ENCODE peak calls at places on chromosome 1, in six cellular contexts. F is effector memory CD4-positive, alpha-beta T cell; X is tibial artery; O is SJCRH30; R is prostate gland; Z is neural progenitor cell. T is an unnamed sample.

GRCh38 chr1:198437352-198437751 is 103.1 kb downstream of the ATP6V1G3 start:
- DNase-seq in F (no peak), X (no peak), O (no peak), R (no peak), Z (no peak), T (no peak)

GRCh38 chr1:23403038-23403336 is 21.6 kb downstream of the TCEA3 start:
- DNase-seq in F (no peak), X (no peak), O (peak; percentile 60), R (no peak), Z (no peak), T (no peak)

GRCh38 chr1:68331117-68331865 is 99.0 kb upstream of the WLS start:
- DNase-seq in F (no peak), X (no peak), O (peak; percentile 63), R (no peak), Z (no peak), T (no peak)

GRCh38 chr1:147243228-147243685 is 773 bp downstream of the CHD1L start:
- DNase-seq in F (no peak), X (no peak), O (no peak), R (no peak), Z (peak; percentile 68), T (peak; percentile 45)

GRCh38 chr1:45623972-45624371 is at the start of gene CCDC17:
- DNase-seq in F (no peak), X (no peak), O (no peak), R (no peak), Z (no peak), T (no peak)

GRCh38 chr1:220876511-220877347 is 2.5 kb upstream of the HLX start:
- DNase-seq in F (no peak), X (no peak), O (no peak), R (no peak), Z (peak; percentile 86), T (no peak)

GRCh38 chr1:13469343-13469742 is 44.5 kb downstream of the LRRC38 start:
- DNase-seq in F (no peak), X (no peak), O (no peak), R (no peak), Z (peak; percentile 43), T (no peak)

GRCh38 chr1:109788695-109789521 is 25.2 kb upstream of the EPS8L3 start:
- DNase-seq in F (no peak), X (peak; percentile 51), O (peak; percentile 26), R (no peak), Z (peak; percentile 51), T (no peak)

GRCh38 chr1:234607091-234608025 is 2.6 kb downstream of the IRF2BP2 start:
- DNase-seq in F (no peak), X (no peak), O (peak; percentile 74), R (no peak), Z (peak; percentile 86), T (peak; percentile 68)

GRCh38 chr1:83807792-83808191 is 191.1 kb downstream of the TTLL7 start:
- DNase-seq in F (no peak), X (no peak), O (no peak), R (no peak), Z (no peak), T (no peak)

GRCh38 chr1:35544976-35545375 is 12.2 kb downstream of the KIAA0319L start:
- DNase-seq in F (peak; percentile 36), X (no peak), O (peak; percentile 61), R (no peak), Z (peak; percentile 83), T (peak; percentile 70)

GRCh38 chr1:2302292-2302925 is 74.3 kb downstream of the SKI start:
- DNase-seq in F (no peak), X (no peak), O (no peak), R (no peak), Z (no peak), T (no peak)

GRCh38 chr1:2301607-2302291 is 73.6 kb downstream of the SKI start:
- DNase-seq in F (no peak), X (no peak), O (no peak), R (no peak), Z (no peak), T (no peak)

GRCh38 chr1:2300004-2300771 is 72.1 kb downstream of the SKI start:
- DNase-seq in F (peak; percentile 82), X (no peak), O (peak; percentile 60), R (no peak), Z (no peak), T (no peak)

GRCh38 chr1:2298685-2299673 is 70.9 kb downstream of the SKI start:
- DNase-seq in F (no peak), X (no peak), O (no peak), R (peak; percentile 49), Z (no peak), T (no peak)

GRCh38 chr1:2300851-2301606 is 72.9 kb downstream of the SKI start:
- DNase-seq in F (peak; percentile 96), X (peak; percentile 92), O (peak; percentile 95), R (no peak), Z (no peak), T (no peak)
- H3K4me3 ChIP-seq in F (peak overlapping the region; percentile 52), X (peak overlapping the region; percentile 41), O (peak overlapping the region; percentile 41), R (no peak overlapping the region), Z (no peak overlapping the region), T (no peak overlapping the region)

DNA sequence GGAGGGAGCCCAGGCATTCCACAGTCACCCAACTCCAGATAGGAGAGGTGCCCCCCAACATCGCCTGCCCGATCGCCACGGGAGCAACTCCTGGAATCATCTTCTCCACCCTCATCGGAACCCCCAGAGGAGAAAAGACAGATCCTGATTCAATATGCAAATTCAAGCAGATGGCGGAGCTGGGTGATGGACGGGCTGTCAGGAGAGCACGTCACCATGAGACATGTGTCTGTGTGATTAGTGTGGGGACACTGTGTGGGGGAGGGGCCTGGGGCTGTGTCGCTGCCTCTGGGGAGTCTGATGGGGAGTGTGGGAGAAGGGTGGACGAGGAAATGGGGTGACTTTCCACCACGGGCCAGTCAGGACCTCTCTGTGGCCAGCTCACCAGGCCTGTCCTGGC is 90.2 kb upstream of the CSF3R start:
- DNase-seq in F (no peak), X (no peak), O (no peak), R (no peak), Z (no peak), T (peak; percentile 30)
- H3K4me3 ChIP-seq in F (no peak overlapping the region), X (no peak overlapping the region), O (no peak overlapping the region), R (no peak overlapping the region), Z (no peak overlapping the region), T (no peak overlapping the region)

DNA sequence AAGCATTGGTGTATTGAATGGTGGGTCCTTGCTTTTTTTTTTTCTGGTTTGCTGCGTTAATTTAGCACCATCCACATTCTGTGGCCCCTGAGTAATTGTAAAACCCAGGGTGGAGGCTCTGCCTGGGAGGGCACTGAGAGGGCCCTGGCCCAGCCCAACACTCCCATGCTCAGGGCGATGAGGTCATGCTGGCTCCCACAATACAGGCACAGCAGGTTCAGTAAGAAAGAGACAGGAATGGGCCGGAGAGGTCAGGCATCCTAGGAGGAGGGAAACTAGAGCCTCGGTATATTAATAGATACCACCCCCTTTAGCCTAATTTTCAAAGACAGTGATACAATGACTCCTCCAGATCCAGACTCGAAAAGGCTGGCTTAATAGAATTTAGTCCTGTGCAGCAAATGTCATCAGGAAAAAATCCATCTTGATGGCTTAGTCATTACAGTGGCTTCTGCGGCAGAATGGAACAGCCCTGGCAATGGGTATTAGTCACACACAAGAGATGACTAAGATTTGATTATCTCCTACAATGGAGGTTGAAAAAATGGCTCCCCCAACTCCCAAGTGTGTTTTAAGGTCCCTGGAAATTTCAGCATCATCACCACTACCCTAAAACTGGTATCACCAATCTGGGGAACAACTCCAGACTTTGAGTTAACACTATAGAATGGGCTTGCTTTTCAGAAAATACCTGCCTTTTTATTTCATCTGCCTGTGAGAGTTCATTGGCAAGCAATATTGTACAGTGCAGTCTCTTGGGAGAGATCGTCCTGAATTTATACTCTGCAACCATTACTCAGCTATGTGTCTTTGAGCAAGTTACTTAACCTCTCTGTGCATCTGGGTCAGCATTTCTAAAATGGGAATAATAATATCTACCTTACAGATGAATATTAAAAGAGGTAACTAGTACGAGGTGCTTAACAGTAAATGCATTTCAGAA is 43.9 kb upstream of the LYST start:
- DNase-seq in F (no peak), X (peak; percentile 73), O (peak; percentile 79), R (no peak), Z (peak; percentile 80), T (peak; percentile 77)
- H3K4me3 ChIP-seq in F (no peak overlapping the region), X (no peak overlapping the region), O (peak overlapping the region; percentile 23), R (no peak overlapping the region), Z (no peak overlapping the region), T (no peak overlapping the region)

GRCh38 chr1:170075186-170075585 is 691 bp upstream of the KIFAP3 start:
- DNase-seq in F (no peak), X (no peak), O (no peak), R (no peak), Z (no peak), T (no peak)
- H3K4me3 ChIP-seq in F (peak overlapping the region; percentile 83), X (peak overlapping the region; percentile 65), O (peak overlapping the region; percentile 72), R (peak overlapping the region; percentile 63), Z (peak overlapping the region; percentile 52), T (peak overlapping the region; percentile 94)

DNA sequence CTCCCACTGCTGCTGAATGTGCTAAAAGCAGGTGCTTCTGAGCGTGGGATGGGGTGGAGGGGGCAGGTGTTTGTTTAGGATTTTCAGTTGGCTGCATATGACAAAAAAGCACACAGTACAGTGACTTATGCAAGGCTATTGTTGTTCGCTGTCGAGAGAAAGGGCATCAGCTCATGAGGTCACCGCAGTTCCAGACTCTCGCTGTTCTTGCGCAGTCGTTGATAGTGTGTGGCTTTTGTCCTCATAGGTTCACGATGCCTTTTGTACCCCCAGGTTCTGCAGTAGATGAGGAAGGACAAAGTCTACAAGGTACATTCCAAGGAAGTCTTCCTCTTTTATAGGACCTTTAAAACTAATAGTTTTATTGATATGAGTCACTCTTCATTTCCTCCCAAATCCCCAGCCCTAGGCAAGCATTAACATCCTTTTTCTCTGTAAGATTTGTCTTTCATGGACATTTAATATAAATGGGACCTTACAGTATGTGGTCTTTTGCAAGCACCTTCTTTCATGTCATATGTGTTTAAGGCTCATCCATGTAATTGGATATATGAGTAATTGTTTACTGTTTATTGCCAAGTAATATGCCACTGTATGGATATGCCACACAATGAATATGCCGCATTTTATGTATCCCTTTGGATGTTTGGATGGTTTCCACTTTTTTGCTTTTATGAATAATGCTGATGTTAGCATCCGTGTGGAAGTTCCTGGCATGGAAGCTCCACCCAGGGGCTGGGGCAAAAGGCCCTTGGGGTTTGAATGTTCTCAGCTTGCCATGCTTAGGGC is 14.5 kb upstream of the NLRP3 start:
- DNase-seq in F (no peak), X (no peak), O (no peak), R (no peak), Z (no peak), T (no peak)
- H3K4me3 ChIP-seq in F (no peak overlapping the region), X (no peak overlapping the region), O (no peak overlapping the region), R (no peak overlapping the region), Z (no peak overlapping the region), T (no peak overlapping the region)

DNA sequence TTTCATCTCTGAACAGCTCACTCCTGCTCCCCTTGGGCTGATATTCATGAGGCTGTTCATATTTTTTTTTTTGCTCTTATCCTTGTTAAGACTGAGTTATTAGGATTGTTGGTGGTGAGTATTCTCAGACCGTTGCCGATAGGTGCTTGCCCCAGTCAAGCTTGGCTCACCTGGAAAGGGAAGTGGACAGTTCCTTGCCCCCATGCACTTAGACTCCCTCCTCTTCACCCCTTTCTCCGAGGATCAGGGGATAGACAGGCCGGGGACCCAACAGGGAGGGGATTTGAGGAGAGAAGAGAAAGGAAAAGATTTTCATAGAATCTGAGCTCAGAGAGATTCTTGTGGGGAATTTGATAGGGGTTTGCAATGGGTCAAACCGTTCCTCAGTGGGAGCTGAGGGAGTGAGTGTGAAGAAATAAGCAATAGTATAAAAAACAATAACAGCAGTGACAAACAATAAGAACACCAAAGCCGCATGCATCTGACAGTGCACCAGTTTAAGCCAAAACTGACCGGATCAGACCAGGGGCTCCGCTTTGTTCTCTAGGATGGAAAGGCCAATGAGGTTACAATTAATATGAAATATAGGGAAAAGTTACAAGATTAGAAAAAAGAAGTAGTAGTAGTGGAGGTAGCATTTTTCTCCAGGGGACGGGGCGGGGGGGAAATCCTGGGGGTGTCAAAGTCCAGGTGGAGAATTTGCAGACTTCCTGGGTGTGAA is 8.8 kb downstream of the PAX7 start:
- DNase-seq in F (no peak), X (no peak), O (no peak), R (no peak), Z (peak; percentile 50), T (no peak)
- H3K4me3 ChIP-seq in F (no peak overlapping the region), X (no peak overlapping the region), O (no peak overlapping the region), R (no peak overlapping the region), Z (peak overlapping the region; percentile 36), T (no peak overlapping the region)

GRCh38 chr1:99602404-99602969 is 43.4 kb upstream of the PALMD start:
- DNase-seq in F (no peak), X (no peak), O (no peak), R (no peak), Z (no peak), T (no peak)
- H3K4me3 ChIP-seq in F (no peak overlapping the region), X (no peak overlapping the region), O (no peak overlapping the region), R (no peak overlapping the region), Z (no peak overlapping the region), T (no peak overlapping the region)

T was measured in BE2C.